ENCODE peak calls at places on chromosomes 12 and 14, in five cellular contexts. T, O, B, D and S are unnamed samples.

GRCh38 chr12:113981876-113982275 is 15.8 kb upstream of the RBM19 start:
- DNase-seq in B (no peak), O (no peak), D (no peak), T (no peak), S (no peak)

GRCh38 chr12:29743801-29744200 is 39.9 kb downstream of the TMTC1 start:
- DNase-seq in T (peak), O (no peak), D (peak), B (peak), S (no peak)

GRCh38 chr12:58745348-58746125 is 174.8 kb downstream of the LRIG3 start:
- DNase-seq in D (no peak), T (peak), B (no peak), O (no peak), S (no peak)

GRCh38 chr14:73784065-73784987 is 67.3 kb upstream of the PTGR2 start:
- DNase-seq in T (peak), B (no peak), O (peak), D (no peak), S (peak)

GRCh38 chr12:104710940-104711725 is 247.0 kb downstream of the SLC41A2 start:
- DNase-seq in D (peak), O (no peak), T (peak), B (peak), S (no peak)

GRCh38 chr14:60195179-60195810 is 30.1 kb upstream of the DHRS7 start:
- DNase-seq in B (no peak), D (no peak), O (no peak), T (no peak), S (no peak)

GRCh38 chr14:92600318-92601053 is 86.9 kb downstream of the RIN3 start:
- DNase-seq in T (peak), D (no peak), O (no peak), B (no peak), S (no peak)

GRCh38 chr12:95169368-95169767 is 47.9 kb downstream of the FGD6 start:
- DNase-seq in O (peak), B (peak), T (peak), D (peak), S (no peak)

GRCh38 chr14:32417956-32418552 is 89.0 kb downstream of the AKAP6 start:
- DNase-seq in B (peak), O (peak), D (no peak), T (peak), S (no peak)

GRCh38 chr12:120887253-120888043 is 16.7 kb downstream of the SPPL3 start:
- DNase-seq in B (no peak), D (no peak), T (no peak), O (no peak), S (no peak)

GRCh38 chr14:104086661-104087461 is 1.4 kb downstream of the ASPG start:
- DNase-seq in D (no peak), B (no peak), T (no peak), O (peak), S (peak)

GRCh38 chr12:46368138-46368537 is 4.4 kb downstream of the SLC38A2 start:
- DNase-seq in D (no peak), B (no peak), T (no peak), O (no peak), S (no peak)
- H3K4me3 ChIP-seq in D (peak), B (peak), T (peak), O (peak), S (peak)

GRCh38 chr12:125357561-125357960 is 292.3 kb downstream of the AACS start:
- DNase-seq in D (no peak), O (no peak), T (no peak), B (no peak), S (no peak)

GRCh38 chr12:125356111-125356510 is 290.9 kb downstream of the AACS start:
- DNase-seq in D (no peak), O (no peak), T (no peak), B (no peak), S (no peak)

GRCh38 chr12:125346361-125346760 is 281.1 kb downstream of the AACS start:
- DNase-seq in B (no peak), T (no peak), D (no peak), O (no peak), S (no peak)

GRCh38 chr12:125355614-125356013 is 290.4 kb downstream of the AACS start:
- DNase-seq in O (no peak), B (no peak), T (no peak), D (no peak), S (no peak)

GRCh38 chr12:125351788-125352187 is 286.6 kb downstream of the AACS start:
- DNase-seq in O (no peak), D (no peak), T (no peak), B (no peak), S (no peak)
- TF ChIP-seq CTCF in O (no peak), D (no peak), T (no peak), B (no peak), S (no peak)

GRCh38 chr14:50657753-50658152 is 10.4 kb downstream of the SAV1 start:
- DNase-seq in B (no peak), D (no peak), T (no peak), O (no peak), S (no peak)
- H3K4me3 ChIP-seq in B (peak), D (no peak), T (peak), O (no peak), S (peak)

DNA sequence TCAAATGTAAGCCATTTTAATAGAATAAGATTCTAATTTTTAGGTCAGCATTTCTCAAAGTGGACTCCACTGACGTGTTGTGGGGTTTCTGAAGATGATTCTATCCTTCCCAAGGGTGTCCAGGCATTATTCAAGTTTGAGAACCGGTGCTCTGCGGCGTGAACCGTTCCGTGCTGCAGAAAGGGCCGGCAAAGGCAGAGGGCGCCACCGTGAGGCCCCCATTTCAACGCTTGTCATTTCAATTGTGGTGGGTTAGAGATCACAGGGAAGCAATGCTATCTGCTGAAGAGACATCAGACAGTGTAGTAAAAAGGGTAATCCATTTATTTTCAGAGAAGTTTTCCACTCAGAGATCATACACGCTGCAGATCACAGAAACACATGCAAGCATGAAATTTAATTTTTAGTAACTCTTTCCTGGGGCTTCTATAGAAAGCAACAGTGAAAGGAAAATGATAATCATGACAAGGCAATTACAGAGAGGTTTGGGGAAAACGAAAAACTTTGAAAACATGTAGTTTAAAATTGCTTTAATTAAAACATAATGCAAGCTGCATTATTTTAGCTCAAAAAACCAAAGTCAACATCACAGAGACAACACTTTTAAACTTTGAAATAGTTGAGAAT is 201.7 kb downstream of the EXOC5 start:
- DNase-seq in T (peak), D (no peak), B (peak), O (peak), S (peak)
- TF ChIP-seq CTCF in T (peak), D (peak), B (peak), O (peak), S (peak)

GRCh38 chr12:25251749-25252148 is 1.0 kb upstream of the KRAS start:
- DNase-seq in D (no peak), B (no peak), O (no peak), T (no peak), S (no peak)

GRCh38 chr12:25252946-25253345 is 2.2 kb upstream of the KRAS start:
- DNase-seq in O (no peak), B (no peak), D (no peak), T (no peak), S (no peak)

GRCh38 chr12:25250744-25251730 is at the start of gene KRAS:
- DNase-seq in T (peak), D (peak), O (peak), B (peak), S (peak)

GRCh38 chr12:25254271-25254880 is 3.6 kb upstream of the KRAS start:
- DNase-seq in O (no peak), T (peak), D (no peak), B (no peak), S (no peak)

GRCh38 chr12:25253371-25254068 is 2.8 kb upstream of the KRAS start:
- DNase-seq in D (no peak), B (no peak), O (no peak), T (no peak), S (no peak)
- H3K4me3 ChIP-seq in D (no peak), B (no peak), O (no peak), T (no peak), S (no peak)

GRCh38 chr12:123143753-123144461 is 7.0 kb downstream of the PITPNM2 start:
- DNase-seq in B (no peak), T (no peak), O (no peak), D (no peak), S (no peak)
- TF ChIP-seq CTCF in B (no peak), T (no peak), O (no peak), D (no peak), S (no peak)